ENCODE peak calls at places on chromosomes 16 and 17, in seven cellular contexts. K is aorta, Q is thoracic aorta, T is mesendoderm, H is GM23248, G is tibial nerve, A is neural progenitor cell. P is an unnamed sample. For H3K4me1, the result is how much of the 10 kb centered on the place peaks cover.

GRCh38 chr16:1407749-1408148 is 6.8 kb downstream of the UNKL start:
- DNase-seq in K (no peak), T (no peak), H (peak), A (no peak), G (peak), Q (no peak), P (no peak)

GRCh38 chr17:13140750-13141149 is 122.9 kb upstream of the ELAC2 start:
- DNase-seq in A (peak), K (no peak), H (peak), T (peak), Q (no peak), G (no peak), P (no peak)

GRCh38 chr17:1239210-1239609 is 31.0 kb upstream of the BHLHA9 start:
- DNase-seq in G (no peak), H (no peak), A (no peak), K (no peak), Q (no peak), T (no peak), P (no peak)

GRCh38 chr16:50539822-50540710 is 8.1 kb upstream of the NKD1 start:
- DNase-seq in H (no peak), K (no peak), A (peak), T (peak), Q (no peak), G (no peak), P (no peak)

GRCh38 chr16:10240854-10241613 is 58.8 kb upstream of the GRIN2A start:
- DNase-seq in K (no peak), H (no peak), G (no peak), Q (no peak), A (no peak), T (peak), P (no peak)

GRCh38 chr17:46958192-46958591 is 20.9 kb downstream of the RPRML start:
- DNase-seq in G (no peak), Q (no peak), K (no peak), T (no peak), H (no peak), A (no peak), P (no peak)

GRCh38 chr16:75260856-75261589 is 9.6 kb upstream of the BCAR1 start:
- DNase-seq in Q (no peak), T (no peak), K (no peak), A (no peak), G (no peak), H (no peak), P (no peak)

GRCh38 chr16:1428511-1428910 is 2.4 kb upstream of the PERCC1 start:
- DNase-seq in A (peak), G (no peak), K (no peak), H (peak), T (peak), Q (no peak), P (no peak)

GRCh38 chr17:28901866-28902818 is 737 bp downstream of the DHRS13 start:
- DNase-seq in Q (no peak), A (no peak), G (no peak), K (peak), H (peak), T (peak), P (no peak)

GRCh38 chr17:2094891-2095535 is 40.1 kb downstream of the HIC1 start:
- DNase-seq in T (peak), H (peak), G (no peak), Q (no peak), K (peak), A (peak), P (no peak)

GRCh38 chr17:28741358-28742349 is 2.2 kb upstream of the TRAF4 start:
- DNase-seq in Q (no peak), G (no peak), A (no peak), H (no peak), K (no peak), T (no peak), P (no peak)

GRCh38 chr17:40909755-40910154 is 24.7 kb upstream of the KRT20 start:
- DNase-seq in T (no peak), Q (no peak), H (peak), A (no peak), K (no peak), G (no peak), P (no peak)

GRCh38 chr17:9148908-9149536 is 127.7 kb downstream of the NTN1 start:
- DNase-seq in H (no peak), A (no peak), G (no peak), T (no peak), K (no peak), Q (peak), P (no peak)

GRCh38 chr16:89723279-89724250 is 2.2 kb downstream of the ZNF276 start:
- DNase-seq in A (no peak), K (no peak), G (no peak), H (peak), Q (no peak), T (no peak), P (peak)

GRCh38 chr17:6079155-6079554 is 9.0 kb downstream of the WSCD1 start:
- DNase-seq in Q (no peak), H (no peak), A (peak), K (no peak), G (no peak), T (no peak), P (no peak)

DNA sequence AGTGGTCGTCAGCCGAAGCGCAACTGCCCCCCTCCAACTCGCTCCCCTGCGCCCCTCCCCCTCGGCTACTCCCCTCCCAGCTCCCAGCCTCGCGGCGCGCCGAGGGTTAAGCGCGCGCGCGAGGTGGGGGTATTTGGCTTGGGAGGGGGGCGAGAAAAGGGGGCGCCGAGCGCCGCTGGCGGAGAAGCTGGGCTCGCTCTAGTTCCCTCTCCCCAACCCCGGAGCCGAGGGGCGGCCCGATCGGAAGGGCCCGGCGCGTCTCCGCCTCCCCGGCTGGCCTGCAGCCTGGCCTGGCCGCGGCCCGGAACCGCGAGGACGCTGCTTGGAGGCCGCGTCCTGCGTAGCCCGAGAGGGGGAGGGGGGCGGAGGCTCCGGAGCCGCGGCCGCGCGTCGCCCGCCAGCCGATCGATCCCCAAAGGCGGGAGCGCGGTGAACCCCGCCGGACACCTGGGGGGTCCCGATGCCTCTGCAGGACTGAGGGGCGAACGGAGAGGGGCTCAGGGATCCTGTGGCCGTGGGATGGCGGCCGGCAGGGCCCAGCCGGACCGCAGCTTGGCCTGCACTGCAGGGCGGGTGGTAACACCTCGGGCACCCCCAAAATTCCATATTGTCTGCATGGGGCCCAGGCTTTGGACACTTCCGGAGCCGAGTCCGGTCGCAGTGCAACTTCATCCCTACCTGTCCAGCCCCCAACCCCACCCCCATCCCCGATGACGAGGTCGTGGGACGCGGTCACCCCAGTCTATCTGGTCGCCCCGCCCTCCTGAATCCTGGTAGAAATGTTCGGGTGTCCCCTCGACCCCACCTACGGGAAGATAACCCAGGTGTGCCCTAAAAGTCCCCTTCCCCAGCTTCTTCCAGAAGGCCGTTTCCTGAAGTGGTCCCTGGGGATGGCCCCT is 4.9 kb upstream of the CBX4 start:
- DNase-seq in K (peak), Q (no peak), H (peak), G (no peak), T (no peak), A (peak), P (no peak)
- H3K4me1 ChIP-seq in K (under half), Q (under half), H (under half), G (half or more), T (under half), A (under half), P (under half)

GRCh38 chr17:36600477-36600876 is 906 bp upstream of the MRM1 start:
- DNase-seq in K (no peak), T (no peak), H (no peak), G (no peak), A (no peak), Q (no peak), P (no peak)
- H3K27ac ChIP-seq in K (peak), T (peak), H (peak), G (peak), A (no peak), Q (peak), P (peak)

DNA sequence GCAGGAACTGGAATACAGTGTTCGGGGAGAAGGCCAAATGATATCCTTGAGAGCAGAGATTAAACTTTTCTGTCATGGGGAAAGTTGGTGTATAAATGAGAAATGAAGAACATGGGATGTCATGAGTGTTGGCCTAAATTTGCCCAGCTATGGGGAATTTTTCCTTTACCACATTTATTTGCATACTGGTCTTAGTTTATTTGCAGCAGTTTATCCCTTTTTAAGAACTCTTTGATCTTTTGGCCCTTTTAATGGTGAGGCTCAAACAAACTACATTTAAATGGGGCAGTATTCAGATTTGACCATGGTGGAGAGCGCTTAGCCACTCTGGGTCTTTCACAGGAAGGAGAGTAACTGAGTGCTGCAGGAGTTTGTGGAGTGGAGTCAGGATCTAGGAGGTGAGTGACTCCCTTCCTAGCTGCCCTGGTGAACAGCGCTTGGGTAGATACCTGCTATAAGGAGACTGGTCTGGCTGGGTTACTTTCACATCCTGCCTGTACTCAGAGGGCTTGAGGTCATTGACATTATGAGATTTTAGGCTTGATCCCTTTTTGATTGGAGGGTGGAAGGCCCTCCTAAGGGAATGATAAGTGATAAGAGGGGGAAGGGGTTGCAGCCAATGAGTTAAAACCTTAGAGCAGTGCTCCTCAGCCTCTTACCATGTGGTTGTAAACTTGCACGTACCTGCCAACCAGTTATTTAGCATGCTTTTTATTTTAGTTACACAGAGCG is 10.7 kb downstream of the PYCARD start:
- DNase-seq in T (no peak), K (peak), Q (no peak), G (no peak), A (no peak), H (no peak), P (no peak)
- H3K4me3 ChIP-seq in T (no peak), K (no peak), Q (no peak), G (no peak), A (no peak), H (no peak), P (no peak)

GRCh38 chr17:63568563-63568962 is 18.3 kb downstream of the DCAF7 start:
- DNase-seq in K (no peak), T (peak), Q (no peak), G (no peak), H (no peak), A (no peak), P (no peak)
- H3K4me1 ChIP-seq in K (under half), T (under half), Q (under half), G (under half), H (under half), A (under half), P (under half)

GRCh38 chr16:66512589-66513404 is 37.1 kb downstream of the TK2 start:
- DNase-seq in A (no peak), G (no peak), K (peak), T (peak), Q (no peak), H (peak), P (no peak)

GRCh38 chr16:66516172-66516807 is 33.6 kb downstream of the TK2 start:
- DNase-seq in T (no peak), A (no peak), K (no peak), G (no peak), Q (no peak), H (peak), P (no peak)

GRCh38 chr16:66516808-66517585 is 32.9 kb downstream of the TK2 start:
- DNase-seq in A (peak), K (peak), T (peak), Q (peak), H (peak), G (peak), P (peak)

GRCh38 chr16:66517586-66518263 is 32.2 kb downstream of the TK2 start:
- DNase-seq in T (no peak), G (no peak), K (peak), H (no peak), Q (no peak), A (no peak), P (no peak)

DNA sequence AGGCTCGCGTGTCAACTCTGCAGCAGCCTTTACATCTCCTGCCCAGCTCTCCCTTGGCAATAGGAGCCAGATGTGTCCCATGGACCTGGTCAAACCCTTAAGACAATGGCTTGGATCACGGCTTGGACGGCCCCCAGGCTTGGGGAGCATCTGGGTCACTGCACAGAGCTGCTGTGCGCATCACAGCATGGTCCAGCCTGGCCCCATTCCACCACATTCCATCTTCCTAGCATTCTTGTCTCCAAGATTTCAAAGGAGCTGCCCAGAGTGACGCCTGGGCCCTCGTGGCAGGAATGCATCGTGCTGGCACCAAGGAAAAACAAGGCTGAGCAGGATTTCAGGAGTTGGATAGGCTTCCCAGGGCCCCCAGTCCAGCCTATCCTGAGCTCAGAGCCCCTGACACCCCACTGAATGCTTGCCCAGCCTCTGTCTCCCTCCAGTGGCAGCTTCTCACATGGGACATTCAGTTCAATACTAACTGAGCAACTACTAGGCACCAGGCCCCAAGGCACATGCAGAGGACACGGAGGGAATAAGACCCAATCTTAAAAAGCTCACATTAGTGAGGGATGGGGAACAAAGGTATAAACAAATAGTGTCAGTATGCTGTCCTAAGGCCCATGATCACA is 34.3 kb downstream of the TK2 start:
- DNase-seq in Q (no peak), A (no peak), K (peak), G (no peak), H (peak), T (peak), P (no peak)
- H3K27ac ChIP-seq in Q (peak), A (no peak), K (peak), G (peak), H (peak), T (no peak), P (peak)